ENCODE peak calls at places on chromosomes 16 and 17, in eight cellular contexts. One of them, this sample, is unnamed. For H3K4me1, the result is how much of the 10 kb centered on the place peaks cover.

GRCh38 chr16:14249291-14250032 is 178.3 kb downstream of the MRTFB start:
- DNase-seq in GM23248: peak
- DNase-seq in tibial artery: peak
- DNase-seq in IMR-90: peak
- DNase-seq in fibroblast of lung: peak
- DNase-seq in CD4-positive, alpha-beta memory T cell: peak
- DNase-seq in colonic mucosa: peak
- DNase-seq in body of pancreas: peak
- DNase-seq in this sample: no peak

GRCh38 chr16:17273142-17273561 is 197.6 kb downstream of the XYLT1 start:
- DNase-seq in tibial artery: peak
- DNase-seq in fibroblast of lung: peak
- DNase-seq in GM23248: peak
- DNase-seq in colonic mucosa: no peak
- DNase-seq in CD4-positive, alpha-beta memory T cell: no peak
- DNase-seq in IMR-90: peak
- DNase-seq in body of pancreas: peak
- DNase-seq in this sample: no peak

GRCh38 chr16:83301966-83302365 is 505.8 kb upstream of the HSBP1 start:
- DNase-seq in IMR-90: peak
- DNase-seq in fibroblast of lung: peak
- DNase-seq in CD4-positive, alpha-beta memory T cell: no peak
- DNase-seq in GM23248: peak
- DNase-seq in tibial artery: no peak
- DNase-seq in colonic mucosa: no peak
- DNase-seq in body of pancreas: no peak
- DNase-seq in this sample: no peak

GRCh38 chr17:67491009-67491677 is 114.1 kb downstream of the PITPNC1 start:
- DNase-seq in GM23248: peak
- DNase-seq in CD4-positive, alpha-beta memory T cell: no peak
- DNase-seq in colonic mucosa: peak
- DNase-seq in body of pancreas: peak
- DNase-seq in IMR-90: peak
- DNase-seq in tibial artery: peak
- DNase-seq in fibroblast of lung: peak
- DNase-seq in this sample: peak

GRCh38 chr17:62807812-62808575 is at the start of gene MARCHF10:
- DNase-seq in body of pancreas: peak
- DNase-seq in CD4-positive, alpha-beta memory T cell: peak
- DNase-seq in fibroblast of lung: no peak
- DNase-seq in tibial artery: no peak
- DNase-seq in GM23248: no peak
- DNase-seq in IMR-90: no peak
- DNase-seq in colonic mucosa: peak
- DNase-seq in this sample: peak

GRCh38 chr17:51154176-51154575 is 817 bp downstream of the NME1 start:
- DNase-seq in GM23248: peak
- DNase-seq in body of pancreas: no peak
- DNase-seq in colonic mucosa: no peak
- DNase-seq in CD4-positive, alpha-beta memory T cell: no peak
- DNase-seq in tibial artery: no peak
- DNase-seq in IMR-90: peak
- DNase-seq in fibroblast of lung: peak
- DNase-seq in this sample: no peak

GRCh38 chr16:55154956-55155355 is 169.0 kb upstream of the IRX6 start:
- DNase-seq in body of pancreas: no peak
- DNase-seq in colonic mucosa: no peak
- DNase-seq in tibial artery: no peak
- DNase-seq in GM23248: no peak
- DNase-seq in IMR-90: no peak
- DNase-seq in fibroblast of lung: no peak
- DNase-seq in CD4-positive, alpha-beta memory T cell: no peak
- DNase-seq in this sample: no peak

GRCh38 chr17:9115446-9116265 is 94.3 kb downstream of the NTN1 start:
- DNase-seq in colonic mucosa: peak
- DNase-seq in IMR-90: peak
- DNase-seq in fibroblast of lung: peak
- DNase-seq in tibial artery: peak
- DNase-seq in body of pancreas: peak
- DNase-seq in CD4-positive, alpha-beta memory T cell: peak
- DNase-seq in GM23248: peak
- DNase-seq in this sample: peak

GRCh38 chr16:386641-387156 is 4.9 kb upstream of the PGAP6 start:
- DNase-seq in fibroblast of lung: peak
- DNase-seq in tibial artery: no peak
- DNase-seq in body of pancreas: no peak
- DNase-seq in colonic mucosa: no peak
- DNase-seq in IMR-90: no peak
- DNase-seq in CD4-positive, alpha-beta memory T cell: no peak
- DNase-seq in GM23248: no peak
- DNase-seq in this sample: no peak

GRCh38 chr16:74309789-74310781 is 13.5 kb downstream of the PSMD7 start:
- DNase-seq in fibroblast of lung: peak
- DNase-seq in tibial artery: no peak
- DNase-seq in body of pancreas: peak
- DNase-seq in colonic mucosa: peak
- DNase-seq in IMR-90: peak
- DNase-seq in GM23248: peak
- DNase-seq in CD4-positive, alpha-beta memory T cell: peak
- DNase-seq in this sample: no peak

GRCh38 chr16:30458561-30459394 is 13.1 kb upstream of the SEPHS2 start:
- DNase-seq in colonic mucosa: peak
- DNase-seq in GM23248: no peak
- DNase-seq in IMR-90: no peak
- DNase-seq in tibial artery: no peak
- DNase-seq in CD4-positive, alpha-beta memory T cell: peak
- DNase-seq in fibroblast of lung: no peak
- DNase-seq in body of pancreas: no peak
- DNase-seq in this sample: peak

GRCh38 chr17:35560703-35561102 is at the start of gene SLFN14:
- DNase-seq in colonic mucosa: no peak
- DNase-seq in IMR-90: no peak
- DNase-seq in GM23248: no peak
- DNase-seq in fibroblast of lung: no peak
- DNase-seq in CD4-positive, alpha-beta memory T cell: no peak
- DNase-seq in body of pancreas: no peak
- DNase-seq in tibial artery: no peak
- DNase-seq in this sample: no peak

GRCh38 chr16:72291531-72291981 is 119.6 kb upstream of the PMFBP1 start:
- DNase-seq in colonic mucosa: no peak
- DNase-seq in fibroblast of lung: peak
- DNase-seq in tibial artery: no peak
- DNase-seq in body of pancreas: no peak
- DNase-seq in GM23248: peak
- DNase-seq in IMR-90: peak
- DNase-seq in CD4-positive, alpha-beta memory T cell: no peak
- DNase-seq in this sample: no peak

GRCh38 chr17:62701706-62702085 is 74.2 kb downstream of the MRC2 start:
- DNase-seq in IMR-90: no peak
- DNase-seq in tibial artery: no peak
- DNase-seq in colonic mucosa: no peak
- DNase-seq in CD4-positive, alpha-beta memory T cell: no peak
- DNase-seq in GM23248: no peak
- DNase-seq in fibroblast of lung: no peak
- DNase-seq in body of pancreas: no peak
- DNase-seq in this sample: no peak

GRCh38 chr16:29198731-29199521 is 207.6 kb downstream of the NPIPB11 start:
- DNase-seq in CD4-positive, alpha-beta memory T cell: no peak
- DNase-seq in IMR-90: no peak
- DNase-seq in tibial artery: peak
- DNase-seq in colonic mucosa: no peak
- DNase-seq in body of pancreas: no peak
- DNase-seq in fibroblast of lung: no peak
- DNase-seq in GM23248: peak
- DNase-seq in this sample: peak

GRCh38 chr16:89324056-89325010 is 106.8 kb downstream of the ZNF778 start:
- DNase-seq in tibial artery: no peak
- DNase-seq in IMR-90: peak
- DNase-seq in GM23248: peak
- DNase-seq in CD4-positive, alpha-beta memory T cell: no peak
- DNase-seq in fibroblast of lung: peak
- DNase-seq in body of pancreas: peak
- DNase-seq in colonic mucosa: no peak
- DNase-seq in this sample: peak

GRCh38 chr16:66521227-66521626 is 28.7 kb downstream of the TK2 start:
- DNase-seq in GM23248: no peak
- DNase-seq in colonic mucosa: no peak
- DNase-seq in tibial artery: no peak
- DNase-seq in fibroblast of lung: no peak
- DNase-seq in IMR-90: no peak
- DNase-seq in body of pancreas: no peak
- DNase-seq in CD4-positive, alpha-beta memory T cell: no peak
- DNase-seq in this sample: no peak
- H3K4me1 ChIP-seq in GM23248: under half
- H3K4me1 ChIP-seq in colonic mucosa: under half
- H3K4me1 ChIP-seq in tibial artery: under half
- H3K4me1 ChIP-seq in fibroblast of lung: under half
- H3K4me1 ChIP-seq in IMR-90: under half
- H3K4me1 ChIP-seq in body of pancreas: under half
- H3K4me1 ChIP-seq in CD4-positive, alpha-beta memory T cell: half or more
- H3K4me1 ChIP-seq in this sample: half or more

DNA sequence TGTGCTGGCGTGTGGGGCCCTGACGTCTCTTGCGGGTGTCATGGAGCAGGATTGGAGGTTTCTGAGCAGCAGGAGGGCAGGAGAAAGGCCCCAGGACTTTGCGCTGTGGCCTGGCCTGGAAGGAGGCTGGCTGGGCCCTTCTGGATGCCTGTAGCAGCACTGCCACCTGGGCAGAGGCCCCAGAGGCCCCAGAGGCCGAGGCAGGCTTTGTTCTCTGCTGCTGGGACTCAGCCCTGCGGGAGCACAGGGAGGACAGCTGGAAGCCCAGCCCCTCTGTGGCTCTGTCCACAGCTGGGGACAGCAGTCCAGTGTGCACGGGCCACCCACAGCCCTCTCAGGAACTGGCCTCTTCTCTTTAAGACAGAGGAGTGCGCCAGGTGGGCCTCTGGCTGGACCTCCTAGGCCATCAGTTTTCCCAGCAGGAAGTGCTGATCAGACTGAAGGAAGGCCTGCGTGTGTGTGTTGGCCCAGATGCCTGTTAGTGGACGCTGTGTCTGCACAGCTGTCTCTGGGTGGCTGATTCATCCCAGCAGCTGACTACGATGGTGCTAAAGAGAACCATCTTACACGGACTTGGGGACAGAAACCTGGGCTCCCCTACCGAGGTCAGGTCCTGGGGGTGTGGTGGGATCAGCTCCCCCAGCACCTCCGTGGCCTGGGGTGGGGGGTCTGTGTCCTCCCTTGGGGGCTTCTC is 26.8 kb upstream of the ZNF750 start:
- DNase-seq in colonic mucosa: no peak
- DNase-seq in CD4-positive, alpha-beta memory T cell: no peak
- DNase-seq in body of pancreas: no peak
- DNase-seq in GM23248: peak
- DNase-seq in fibroblast of lung: peak
- DNase-seq in IMR-90: peak
- DNase-seq in tibial artery: no peak
- DNase-seq in this sample: no peak
- H3K27ac ChIP-seq in colonic mucosa: no peak
- H3K27ac ChIP-seq in CD4-positive, alpha-beta memory T cell: no peak
- H3K27ac ChIP-seq in body of pancreas: peak
- H3K27ac ChIP-seq in GM23248: peak
- H3K27ac ChIP-seq in fibroblast of lung: peak
- H3K27ac ChIP-seq in IMR-90: peak
- H3K27ac ChIP-seq in tibial artery: no peak
- H3K27ac ChIP-seq in this sample: peak

GRCh38 chr16:4160663-4161436 is 44.6 kb upstream of the ADCY9 start:
- DNase-seq in tibial artery: no peak
- DNase-seq in IMR-90: no peak
- DNase-seq in colonic mucosa: no peak
- DNase-seq in GM23248: peak
- DNase-seq in body of pancreas: no peak
- DNase-seq in fibroblast of lung: no peak
- DNase-seq in CD4-positive, alpha-beta memory T cell: no peak
- DNase-seq in this sample: no peak
- H3K4me1 ChIP-seq in tibial artery: under half
- H3K4me1 ChIP-seq in IMR-90: under half
- H3K4me1 ChIP-seq in colonic mucosa: under half
- H3K4me1 ChIP-seq in GM23248: under half
- H3K4me1 ChIP-seq in body of pancreas: under half
- H3K4me1 ChIP-seq in fibroblast of lung: under half
- H3K4me1 ChIP-seq in CD4-positive, alpha-beta memory T cell: under half
- H3K4me1 ChIP-seq in this sample: under half

DNA sequence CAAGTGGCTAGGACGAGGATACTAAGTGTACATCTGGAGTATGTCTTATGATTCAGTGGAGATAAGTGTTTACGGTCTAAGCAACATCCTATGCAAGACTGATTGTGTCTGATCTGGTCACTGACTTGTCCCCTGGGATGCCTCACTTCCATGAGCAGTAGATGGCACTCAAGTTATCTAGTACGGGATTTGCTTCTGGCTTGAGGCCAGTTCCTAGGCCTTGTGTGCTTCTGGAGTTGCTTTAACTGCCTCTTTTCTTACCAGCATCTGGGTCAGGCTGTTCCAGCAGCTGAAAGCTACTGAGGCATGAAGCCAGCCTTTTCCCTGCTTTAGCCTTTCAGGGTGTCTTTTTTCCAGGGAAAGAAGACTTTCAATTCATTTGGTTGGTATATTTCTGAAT is 23.0 kb downstream of the SUPT6H start:
- DNase-seq in body of pancreas: peak
- DNase-seq in IMR-90: peak
- DNase-seq in CD4-positive, alpha-beta memory T cell: no peak
- DNase-seq in tibial artery: no peak
- DNase-seq in GM23248: peak
- DNase-seq in fibroblast of lung: peak
- DNase-seq in colonic mucosa: peak
- DNase-seq in this sample: no peak
- H3K27ac ChIP-seq in body of pancreas: no peak
- H3K27ac ChIP-seq in IMR-90: no peak
- H3K27ac ChIP-seq in CD4-positive, alpha-beta memory T cell: no peak
- H3K27ac ChIP-seq in tibial artery: no peak
- H3K27ac ChIP-seq in GM23248: no peak
- H3K27ac ChIP-seq in fibroblast of lung: no peak
- H3K27ac ChIP-seq in colonic mucosa: no peak
- H3K27ac ChIP-seq in this sample: no peak

DNA sequence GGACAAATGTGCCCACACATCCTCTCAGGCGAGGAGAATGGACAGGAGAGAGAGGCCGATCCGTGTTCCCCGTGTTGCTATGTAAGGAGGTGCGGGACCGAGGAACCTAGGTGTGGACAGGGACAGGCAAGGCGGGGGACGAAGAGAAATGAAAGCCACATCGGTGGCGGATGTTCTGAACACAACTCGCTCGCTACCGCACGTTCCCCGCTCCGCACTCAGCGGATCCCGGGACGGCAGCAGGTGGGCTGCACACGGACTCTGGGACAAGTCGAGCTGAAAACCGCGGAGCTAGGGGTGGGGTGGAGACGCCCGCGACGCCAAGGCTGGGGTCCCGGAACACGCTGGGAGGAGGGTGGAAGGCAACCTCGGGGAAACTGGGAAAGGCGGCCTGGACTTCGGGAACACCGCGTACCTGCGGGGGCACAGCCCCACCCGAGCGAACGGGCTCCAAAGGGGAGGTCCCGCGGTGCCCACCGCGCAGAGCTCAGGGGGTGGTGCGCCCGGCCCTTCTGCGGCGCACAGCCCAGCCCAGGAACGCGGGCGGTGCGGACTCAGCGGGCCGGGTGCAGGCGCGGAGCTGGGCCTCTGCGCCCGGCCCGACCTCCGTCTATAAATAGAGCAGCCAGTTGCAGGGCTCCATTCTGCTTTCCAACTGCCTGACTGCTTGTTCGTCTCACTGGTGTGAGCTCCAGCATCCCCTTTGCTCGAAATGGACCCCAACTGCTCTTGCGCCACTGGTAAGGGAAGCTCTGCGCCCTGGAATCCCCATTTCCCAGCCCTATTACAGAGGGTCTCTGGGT is at the start of gene MT1E:
- DNase-seq in colonic mucosa: peak
- DNase-seq in fibroblast of lung: peak
- DNase-seq in IMR-90: peak
- DNase-seq in body of pancreas: peak
- DNase-seq in CD4-positive, alpha-beta memory T cell: peak
- DNase-seq in tibial artery: peak
- DNase-seq in GM23248: peak
- DNase-seq in this sample: peak
- H3K4me1 ChIP-seq in colonic mucosa: under half
- H3K4me1 ChIP-seq in fibroblast of lung: under half
- H3K4me1 ChIP-seq in IMR-90: under half
- H3K4me1 ChIP-seq in body of pancreas: under half
- H3K4me1 ChIP-seq in CD4-positive, alpha-beta memory T cell: under half
- H3K4me1 ChIP-seq in tibial artery: under half
- H3K4me1 ChIP-seq in GM23248: under half
- H3K4me1 ChIP-seq in this sample: under half